ENCODE peak calls at places on chromosomes 1 and 21, in four cellular contexts. F, N, Z and S are unnamed samples.

GRCh38 chr1:24216730-24217129 is 29.6 kb upstream of the IFNLR1 start:
- DNase-seq in F (no peak), N (no peak), Z (no peak), S (no peak)

GRCh38 chr1:192260076-192260475 is 56.7 kb upstream of the RGS21 start:
- DNase-seq in F (no peak), N (no peak), Z (no peak), S (no peak)

GRCh38 chr1:159923203-159924024 is 1.9 kb downstream of the TAGLN2 start:
- DNase-seq in F (peak), N (no peak), Z (peak), S (peak)

GRCh38 chr1:226711976-226712778 is 26.9 kb downstream of the ITPKB start:
- DNase-seq in F (no peak), N (no peak), Z (no peak), S (no peak)

GRCh38 chr1:35554261-35555211 is 2.7 kb downstream of the KIAA0319L start:
- DNase-seq in F (no peak), N (no peak), Z (no peak), S (no peak)

GRCh38 chr1:172905452-172905851 is 145.3 kb downstream of the TNFSF18 start:
- DNase-seq in F (no peak), N (no peak), Z (no peak), S (no peak)

GRCh38 chr1:224245188-224245587 is 62.1 kb downstream of the DEGS1 start:
- DNase-seq in F (no peak), N (peak), Z (peak), S (peak)

GRCh38 chr1:167776616-167777252 is 55.0 kb downstream of the MPZL1 start:
- DNase-seq in F (no peak), N (no peak), Z (no peak), S (no peak)

GRCh38 chr1:81781749-81782148 is 19.0 kb upstream of the ADGRL2 start:
- DNase-seq in F (no peak), N (no peak), Z (no peak), S (no peak)

GRCh38 chr1:240310226-240310925 is 218.7 kb downstream of the FMN2 start:
- DNase-seq in F (no peak), N (no peak), Z (no peak), S (no peak)

GRCh38 chr1:43000271-43000670 is 41.6 kb upstream of the SLC2A1 start:
- DNase-seq in F (no peak), N (no peak), Z (no peak), S (no peak)

GRCh38 chr1:218259800-218260199 is 25.3 kb upstream of the RRP15 start:
- DNase-seq in F (peak), N (no peak), Z (peak), S (no peak)

GRCh38 chr1:119787776-119788175 is 19.1 kb upstream of the HMGCS2 start:
- DNase-seq in F (no peak), N (no peak), Z (no peak), S (no peak)

GRCh38 chr1:60861949-60862346 is 220.4 kb upstream of the NFIA start:
- DNase-seq in F (no peak), N (no peak), Z (no peak), S (no peak)

GRCh38 chr1:244089561-244089960 is 38.5 kb downstream of the ZBTB18 start:
- DNase-seq in F (no peak), N (no peak), Z (no peak), S (no peak)

GRCh38 chr1:31487894-31488293 is 74.9 kb downstream of the SERINC2 start:
- DNase-seq in F (no peak), N (no peak), Z (no peak), S (no peak)

GRCh38 chr1:5615076-5615475 is 377.1 kb downstream of the NPHP4 start:
- DNase-seq in F (no peak), N (no peak), Z (no peak), S (no peak)

GRCh38 chr1:10835423-10836421 is 39.3 kb upstream of the CASZ1 start:
- DNase-seq in F (peak), N (peak), Z (peak), S (no peak)

GRCh38 chr1:197106869-197107268 is 39.6 kb downstream of the ASPM start:
- DNase-seq in F (no peak), N (no peak), Z (no peak), S (no peak)

GRCh38 chr1:175906370-175906769 is 163.0 kb upstream of the TNR start:
- DNase-seq in F (no peak), N (no peak), Z (no peak), S (no peak)

GRCh38 chr1:67489643-67490042 is 59.4 kb upstream of the SERBP1 start:
- DNase-seq in F (peak), N (peak), Z (peak), S (peak)

GRCh38 chr1:228190182-228190581 is 17.7 kb upstream of the OBSCN start:
- DNase-seq in F (no peak), N (no peak), Z (no peak), S (no peak)

GRCh38 chr1:112711041-112711440 is 4.1 kb downstream of the PPM1J start:
- DNase-seq in F (no peak), N (no peak), Z (no peak), S (no peak)

GRCh38 chr21:24395320-24395933 is 1211.9 kb downstream of the MRPL39 start:
- DNase-seq in F (no peak), N (no peak), Z (no peak), S (no peak)

GRCh38 chr1:160499631-160500030 is 23.4 kb downstream of the SLAMF6 start:
- DNase-seq in F (no peak), N (no peak), Z (no peak), S (no peak)

GRCh38 chr1:241837901-241838300 is 10.1 kb upstream of the EXO1 start:
- DNase-seq in F (no peak), N (no peak), Z (no peak), S (no peak)

GRCh38 chr1:15137807-15138206 is 15.7 kb upstream of the TMEM51 start:
- DNase-seq in F (no peak), N (peak), Z (no peak), S (no peak)

GRCh38 chr1:13900583-13900982 is 200.6 kb downstream of the PRDM2 start:
- DNase-seq in F (no peak), N (no peak), Z (no peak), S (no peak)
- TF ChIP-seq GABPA in F (no peak), N (no peak), Z (no peak), S (no peak)

DNA sequence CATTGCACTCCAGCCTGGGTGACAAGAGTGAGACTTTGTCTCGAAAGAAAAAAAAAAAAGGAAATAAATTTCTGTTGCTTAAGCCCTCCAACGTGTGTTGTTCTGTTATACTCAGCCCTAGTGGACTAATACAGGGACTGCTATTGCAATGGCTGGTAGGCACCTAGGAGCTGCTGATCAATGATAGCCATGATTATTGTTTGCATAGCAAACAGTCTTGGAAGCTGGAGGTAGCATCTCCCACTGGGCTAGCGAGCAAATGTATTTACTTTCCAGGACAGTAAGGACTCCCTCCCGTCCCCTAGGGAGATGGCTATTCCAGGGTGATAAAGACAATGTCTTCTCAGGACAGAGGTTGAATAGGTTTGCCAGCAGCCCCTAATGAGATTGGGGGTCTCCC is 13.5 kb upstream of the TNFRSF8 start:
- DNase-seq in F (no peak), N (no peak), Z (peak), S (no peak)
- TF ChIP-seq SMC3 in F (no peak), N (no peak), Z (no peak), S (no peak)

DNA sequence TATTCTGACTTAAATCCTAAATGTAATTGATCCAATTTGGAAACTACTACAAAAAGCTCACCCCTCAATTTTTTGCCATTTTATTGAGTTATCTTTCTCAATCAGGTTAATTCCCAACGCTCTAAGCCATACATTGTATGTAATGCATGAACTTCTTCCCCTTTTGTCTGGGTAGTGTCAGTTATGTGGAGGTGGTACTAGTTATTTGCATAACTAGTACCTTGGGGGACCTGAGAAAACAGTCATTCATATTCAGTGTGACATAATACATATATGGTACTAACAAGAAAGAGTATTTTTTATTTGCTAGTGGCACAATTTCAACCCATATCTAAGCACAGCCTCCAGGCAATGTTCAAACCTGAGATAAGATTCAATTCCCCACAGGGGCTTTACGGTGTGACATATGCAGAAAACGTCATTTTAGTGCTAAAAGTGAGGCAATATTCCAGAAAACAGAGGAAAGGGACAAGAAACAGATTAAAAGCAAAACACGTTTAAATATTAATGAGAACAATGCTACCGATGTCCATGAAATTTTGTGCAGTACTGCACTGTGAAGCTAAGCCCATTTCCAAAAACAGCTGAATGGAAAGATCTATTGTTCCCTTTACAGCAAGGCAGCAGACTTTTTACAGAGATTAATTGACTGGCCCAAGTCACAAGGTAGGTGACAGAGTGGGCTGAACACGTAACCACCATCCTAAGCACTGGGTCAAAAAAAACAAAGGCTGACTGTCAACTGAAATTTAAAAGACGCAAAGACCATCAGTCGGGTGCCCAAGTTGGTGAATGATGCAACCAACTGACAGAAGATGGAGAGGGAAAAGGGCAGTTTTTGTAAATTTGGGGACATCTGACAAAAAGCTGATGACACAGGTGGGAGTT is 1.4 kb downstream of the HLCS start:
- DNase-seq in F (no peak), N (no peak), Z (no peak), S (no peak)
- H3K4me3 ChIP-seq in F (peak), N (peak), Z (peak), S (peak)

GRCh38 chr1:200960236-200960947 is 63.1 kb downstream of the KIF21B start:
- DNase-seq in F (no peak), N (no peak), Z (no peak), S (no peak)

GRCh38 chr1:200959341-200959985 is 64.1 kb downstream of the KIF21B start:
- DNase-seq in F (no peak), N (no peak), Z (no peak), S (no peak)

GRCh38 chr1:200960948-200961340 is 62.6 kb downstream of the KIF21B start:
- DNase-seq in F (no peak), N (no peak), Z (no peak), S (no peak)

GRCh38 chr1:200962631-200963030 is 60.9 kb downstream of the KIF21B start:
- DNase-seq in F (no peak), N (no peak), Z (no peak), S (no peak)

DNA sequence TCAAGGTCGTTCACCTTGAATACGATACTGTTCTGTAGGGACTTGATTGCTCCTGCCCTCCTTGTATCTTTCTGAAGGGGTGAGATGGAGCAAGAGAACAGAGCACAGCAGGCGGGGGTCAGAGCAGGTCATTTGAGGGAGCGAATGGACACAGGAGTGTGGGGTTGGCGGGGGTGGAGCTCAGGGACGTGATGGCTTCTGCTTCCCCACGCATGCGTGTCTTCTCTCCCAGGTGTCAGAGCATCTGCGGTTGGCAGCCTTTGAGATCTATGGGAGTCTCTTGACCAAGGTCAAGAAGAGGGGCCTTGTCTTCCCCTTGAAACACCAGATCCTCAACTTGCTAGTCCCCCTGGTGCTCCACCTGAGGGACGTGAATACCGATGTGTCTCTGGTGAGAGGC is 63.9 kb downstream of the INAVA start:
- DNase-seq in F (peak), N (no peak), Z (no peak), S (no peak)
- TF ChIP-seq GABPA in F (no peak), N (no peak), Z (no peak), S (no peak)

DNA sequence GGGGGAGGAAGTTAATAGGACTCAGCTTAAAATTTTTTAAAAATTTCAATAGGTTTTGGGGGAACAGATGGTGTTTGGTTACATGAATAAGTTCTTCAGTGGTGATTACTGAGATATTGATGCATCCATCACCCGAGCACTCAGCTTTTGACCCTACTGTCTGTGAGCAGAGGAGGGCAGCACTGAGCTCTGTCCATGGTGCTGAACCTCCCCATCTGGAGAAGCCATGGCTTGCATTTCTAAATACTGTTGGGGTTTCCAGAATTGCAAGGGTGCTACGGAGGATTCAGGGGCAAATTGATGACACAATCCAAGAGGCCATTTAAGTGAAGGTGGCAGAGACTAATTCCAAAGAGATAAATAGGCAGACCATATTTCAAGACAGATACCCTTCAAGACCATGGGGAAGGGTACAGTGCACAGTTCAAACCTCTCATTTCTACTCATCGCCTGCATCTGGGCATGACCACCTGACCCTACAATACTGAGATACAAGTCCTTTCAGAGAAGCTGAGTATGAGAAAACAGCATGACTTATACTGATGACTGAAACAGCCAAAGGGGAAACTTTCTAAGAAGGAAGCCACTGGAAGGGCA is 17.2 kb downstream of the SYT2 start:
- DNase-seq in F (peak), N (peak), Z (peak), S (no peak)
- TF ChIP-seq SMC3 in F (peak), N (no peak), Z (no peak), S (no peak)

GRCh38 chr1:189803364-189803763 is 674.3 kb downstream of the BRINP3 start:
- DNase-seq in F (no peak), N (peak), Z (no peak), S (no peak)
- H3K4me3 ChIP-seq in F (no peak), N (no peak), Z (no peak), S (no peak)

GRCh38 chr1:56867491-56867890 is 12.9 kb downstream of the C8A start:
- DNase-seq in F (no peak), N (no peak), Z (no peak), S (no peak)

GRCh38 chr1:56866656-56867055 is 12.1 kb downstream of the C8A start:
- DNase-seq in F (no peak), N (no peak), Z (no peak), S (no peak)

GRCh38 chr1:56868761-56869160 is 14.2 kb downstream of the C8A start:
- DNase-seq in F (no peak), N (no peak), Z (no peak), S (no peak)

GRCh38 chr1:56863316-56863992 is 8.9 kb downstream of the C8A start:
- DNase-seq in F (no peak), N (no peak), Z (no peak), S (no peak)

GRCh38 chr1:56864430-56864829 is 9.8 kb downstream of the C8A start:
- DNase-seq in F (no peak), N (no peak), Z (no peak), S (no peak)
- TF ChIP-seq GABPA in F (no peak), N (no peak), Z (no peak), S (no peak)

GRCh38 chr1:204307334-204307883 is 52.3 kb downstream of the PLEKHA6 start:
- DNase-seq in F (no peak), N (no peak), Z (no peak), S (no peak)
- TF ChIP-seq SMC3 in F (no peak), N (no peak), Z (no peak), S (no peak)

DNA sequence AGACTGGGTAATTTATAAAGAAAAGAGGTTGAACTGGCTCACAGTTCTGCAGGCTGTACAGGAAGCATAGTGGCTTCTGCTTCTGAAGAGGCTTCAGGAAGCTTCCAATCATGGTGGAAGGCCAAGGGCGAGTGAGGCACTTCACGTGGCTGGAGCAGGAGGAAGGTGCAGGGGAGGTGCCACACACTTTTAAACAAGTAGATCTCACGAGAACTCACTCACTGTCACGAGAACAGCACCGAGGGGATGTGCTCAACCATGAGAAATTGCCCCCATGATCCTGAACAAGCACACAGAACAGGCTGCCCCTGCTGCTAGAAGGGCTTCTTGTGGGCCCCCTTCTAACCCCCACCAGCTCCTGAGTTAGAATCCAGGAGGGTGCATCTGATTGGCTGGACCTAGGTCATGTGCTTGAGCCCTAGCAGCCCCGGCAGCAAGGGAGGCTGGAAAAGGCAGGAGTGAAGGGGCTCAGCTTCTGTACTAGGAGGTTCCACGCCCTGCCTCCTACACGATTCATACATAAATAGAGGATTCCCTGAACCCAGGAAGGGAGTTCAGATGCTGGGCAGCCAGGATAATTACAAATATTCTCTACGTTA is 72.7 kb upstream of the ATP5PO start:
- DNase-seq in F (peak), N (no peak), Z (no peak), S (no peak)
- H3K4me3 ChIP-seq in F (no peak), N (no peak), Z (peak), S (no peak)